ENCODE peak calls at places on chromosome 11, in eight cellular contexts. W is GM13976; S is Caki2; C is cardiac muscle cell; E is fibroblast of the conjunctiva; I is neuronal stem cell; A is CD4-positive, alpha-beta T cell; B is HuH-7.5. T is an unnamed sample.

GRCh38 chr11:85947431-85948272 is 92.5 kb downstream of the CCDC83 start:
- DNase-seq in W (peak), S (peak), C (peak), E (peak), I (no peak), A (no peak), B (no peak), T (no peak)

GRCh38 chr11:67581469-67581868 is 2.1 kb upstream of the GSTP1 start:
- DNase-seq in W (no peak), S (peak), C (no peak), E (no peak), I (no peak), A (no peak), B (peak), T (no peak)

GRCh38 chr11:134124660-134125451 is 56.0 kb downstream of the JAM3 start:
- DNase-seq in W (no peak), S (no peak), C (peak), E (no peak), I (peak), A (no peak), B (no peak), T (peak)

GRCh38 chr11:112734207-112734606 is 227.0 kb upstream of the NCAM1 start:
- DNase-seq in W (no peak), S (no peak), C (peak), E (no peak), I (peak), A (no peak), B (no peak), T (no peak)

GRCh38 chr11:112033902-112034301 is 8.7 kb downstream of the DLAT start:
- DNase-seq in W (no peak), S (no peak), C (no peak), E (no peak), I (no peak), A (no peak), B (no peak), T (no peak)

GRCh38 chr11:34366522-34366921 is 8.7 kb upstream of the ABTB2 start:
- DNase-seq in W (peak), S (no peak), C (no peak), E (no peak), I (no peak), A (no peak), B (peak), T (no peak)

GRCh38 chr11:86091086-86091485 is 22.2 kb upstream of the PICALM start:
- DNase-seq in W (no peak), S (no peak), C (peak), E (no peak), I (no peak), A (no peak), B (no peak), T (no peak)

GRCh38 chr11:61626580-61627380 is 45.9 kb upstream of the SYT7 start:
- DNase-seq in W (no peak), S (no peak), C (no peak), E (no peak), I (no peak), A (no peak), B (peak), T (no peak)

GRCh38 chr11:105144887-105145286 is 5.3 kb upstream of the CARD18 start:
- DNase-seq in W (no peak), S (no peak), C (peak), E (peak), I (no peak), A (no peak), B (no peak), T (no peak)

GRCh38 chr11:132962026-132962425 is 570.3 kb downstream of the OPCML start:
- DNase-seq in W (no peak), S (no peak), C (peak), E (peak), I (no peak), A (no peak), B (no peak), T (no peak)

GRCh38 chr11:79860336-79860735 is 419.5 kb upstream of the TENM4 start:
- DNase-seq in W (no peak), S (no peak), C (no peak), E (no peak), I (no peak), A (no peak), B (no peak), T (no peak)

GRCh38 chr11:2584812-2585565 is 114.8 kb downstream of the KCNQ1OT1 start:
- DNase-seq in W (peak), S (no peak), C (no peak), E (no peak), I (no peak), A (no peak), B (no peak), T (peak)

GRCh38 chr11:15852179-15852578 is 504.2 kb downstream of the SOX6 start:
- DNase-seq in W (no peak), S (no peak), C (no peak), E (no peak), I (no peak), A (no peak), B (peak), T (no peak)

GRCh38 chr11:14934641-14935351 is 37.4 kb downstream of the CALCA start:
- DNase-seq in W (no peak), S (no peak), C (no peak), E (no peak), I (no peak), A (no peak), B (no peak), T (no peak)

GRCh38 chr11:67439321-67440228 is 2.1 kb upstream of the PTPRCAP start:
- DNase-seq in W (no peak), S (peak), C (peak), E (no peak), I (no peak), A (peak), B (peak), T (no peak)

GRCh38 chr11:44884056-44884455 is 66.6 kb downstream of the TP53I11 start:
- DNase-seq in W (no peak), S (no peak), C (no peak), E (no peak), I (no peak), A (no peak), B (no peak), T (no peak)

GRCh38 chr11:68146010-68146540 is 24.9 kb upstream of the CHKA start:
- DNase-seq in W (no peak), S (peak), C (no peak), E (no peak), I (no peak), A (no peak), B (no peak), T (peak)

GRCh38 chr11:74730601-74731260 is 495 bp downstream of the CHRDL2 start:
- DNase-seq in W (no peak), S (no peak), C (no peak), E (no peak), I (no peak), A (no peak), B (no peak), T (no peak)

GRCh38 chr11:110000045-110000502 is 93.1 kb upstream of the ZC3H12C start:
- DNase-seq in W (peak), S (peak), C (peak), E (peak), I (no peak), A (no peak), B (no peak), T (no peak)

GRCh38 chr11:120195601-120196289 is 15.1 kb upstream of the OAF start:
- DNase-seq in W (no peak), S (no peak), C (no peak), E (no peak), I (no peak), A (no peak), B (no peak), T (no peak)

GRCh38 chr11:69003866-69004311 is 9.2 kb downstream of the MRGPRF start:
- DNase-seq in W (no peak), S (no peak), C (no peak), E (no peak), I (no peak), A (no peak), B (no peak), T (peak)

GRCh38 chr11:15819679-15820286 is 536.6 kb downstream of the SOX6 start:
- DNase-seq in W (peak), S (no peak), C (peak), E (peak), I (no peak), A (no peak), B (peak), T (peak)

GRCh38 chr11:127789887-127790286 is 789.3 kb upstream of the KIRREL3 start:
- DNase-seq in W (no peak), S (no peak), C (no peak), E (no peak), I (peak), A (no peak), B (no peak), T (no peak)

GRCh38 chr11:46295312-46295995 is 18.0 kb downstream of the CREB3L1 start:
- DNase-seq in W (peak), S (peak), C (peak), E (no peak), I (peak), A (peak), B (peak), T (peak)

GRCh38 chr11:119055901-119056300 is 1.1 kb downstream of the HYOU1 start:
- DNase-seq in W (no peak), S (peak), C (peak), E (peak), I (no peak), A (no peak), B (no peak), T (no peak)

GRCh38 chr11:26947379-26947844 is 46.5 kb upstream of the FIBIN start:
- DNase-seq in W (no peak), S (no peak), C (peak), E (peak), I (no peak), A (no peak), B (no peak), T (no peak)